ENCODE peak calls at places on chromosome X, in eight cellular contexts. H, J, I, O, Y, X, U and Z are unnamed samples.

GRCh38 chrX:106748377-106748776 is 21.9 kb downstream of the RNF128 start:
- DNase-seq in X (no peak), H (no peak), I (no peak), U (no peak), Y (no peak), O (no peak), J (no peak), Z (no peak)

GRCh38 chrX:109839694-109840358 is 106.8 kb upstream of the ACSL4 start:
- DNase-seq in U (peak), I (no peak), H (no peak), J (no peak), O (peak), Y (peak), X (peak), Z (no peak)

GRCh38 chrX:102067966-102068723 is 57.3 kb upstream of the TCEAL2 start:
- DNase-seq in O (no peak), Y (no peak), X (peak), U (no peak), H (no peak), J (peak), I (peak), Z (no peak)

GRCh38 chrX:11437642-11438379 is 144.6 kb downstream of the AMELX start:
- DNase-seq in O (peak), I (no peak), H (no peak), Y (peak), J (no peak), X (no peak), U (peak), Z (no peak)

GRCh38 chrX:18973527-18974192 is 10.3 kb downstream of the PHKA2 start:
- DNase-seq in X (no peak), U (no peak), I (no peak), O (no peak), H (no peak), Y (no peak), J (peak), Z (no peak)

GRCh38 chrX:96753230-96753629 is 68.6 kb downstream of the DIAPH2 start:
- DNase-seq in X (no peak), O (no peak), J (no peak), H (no peak), U (no peak), Y (no peak), I (no peak), Z (no peak)

GRCh38 chrX:79161655-79162054 is 17.2 kb downstream of the GPR174 start:
- DNase-seq in X (no peak), I (no peak), U (no peak), J (no peak), H (no peak), Y (no peak), O (no peak), Z (no peak)

GRCh38 chrX:131288738-131289511 is at the start of gene IGSF1:
- DNase-seq in I (peak), J (peak), X (no peak), H (no peak), U (no peak), O (peak), Y (no peak), Z (peak)

GRCh38 chrX:74924449-74925209 is 623 bp downstream of the NEXMIF start:
- DNase-seq in Y (peak), X (peak), I (peak), J (peak), H (peak), O (peak), U (peak), Z (peak)

GRCh38 chrX:20711366-20711765 is 444.7 kb upstream of the RPS6KA3 start:
- DNase-seq in U (no peak), Y (no peak), X (no peak), I (no peak), O (no peak), H (no peak), J (peak), Z (no peak)

GRCh38 chrX:14027031-14027430 is 2.7 kb downstream of the GEMIN8 start:
- DNase-seq in I (no peak), Y (peak), J (peak), U (no peak), H (peak), O (peak), X (no peak), Z (no peak)

GRCh38 chrX:78822157-78822683 is 74.7 kb downstream of the LPAR4 start:
- DNase-seq in Y (no peak), J (no peak), O (no peak), X (no peak), H (no peak), U (no peak), I (no peak), Z (no peak)

GRCh38 chrX:23656684-23657083 is 10.6 kb upstream of the PRDX4 start:
- DNase-seq in U (no peak), Y (no peak), J (no peak), O (no peak), H (no peak), X (no peak), I (no peak), Z (no peak)

GRCh38 chrX:150966742-150967141 is 16.4 kb upstream of the HMGB3 start:
- DNase-seq in I (no peak), O (no peak), X (no peak), J (no peak), Y (no peak), U (no peak), H (no peak), Z (no peak)

GRCh38 chrX:150966235-150966634 is 16.9 kb upstream of the HMGB3 start:
- DNase-seq in X (no peak), O (no peak), Y (no peak), H (no peak), J (no peak), I (no peak), U (no peak), Z (no peak)

GRCh38 chrX:150972450-150972849 is 10.7 kb upstream of the HMGB3 start:
- DNase-seq in Y (no peak), J (no peak), O (no peak), X (no peak), H (no peak), U (no peak), I (no peak), Z (no peak)

GRCh38 chrX:150968862-150969720 is 14.0 kb upstream of the HMGB3 start:
- DNase-seq in I (no peak), U (no peak), J (no peak), H (no peak), Y (no peak), X (no peak), O (no peak), Z (no peak)

DNA sequence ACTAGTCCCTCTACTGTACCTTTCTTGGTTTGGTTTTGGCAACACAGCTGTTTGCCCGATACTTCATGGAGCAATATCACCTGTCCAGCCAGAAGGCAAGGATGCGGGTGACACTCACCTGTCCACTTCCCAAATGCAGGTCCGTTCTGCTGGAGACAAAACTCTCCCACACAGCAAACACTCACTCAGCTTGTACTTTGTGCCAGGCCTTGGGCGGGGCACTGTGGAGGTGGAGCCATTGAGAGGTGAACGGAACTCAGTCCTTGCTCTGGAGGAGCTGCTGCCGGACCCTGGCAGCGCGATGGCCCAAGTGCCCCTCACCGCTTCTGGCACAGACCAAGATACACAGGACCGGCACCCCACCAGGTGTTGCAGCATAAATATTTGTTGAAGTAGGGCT is 15.3 kb upstream of the HMGB3 start:
- DNase-seq in U (no peak), H (no peak), X (no peak), I (no peak), O (no peak), J (no peak), Y (no peak), Z (no peak)
- TF ChIP-seq CTCF in U (no peak), H (no peak), X (no peak), I (no peak), O (no peak), J (no peak), Y (no peak), Z (no peak)

DNA sequence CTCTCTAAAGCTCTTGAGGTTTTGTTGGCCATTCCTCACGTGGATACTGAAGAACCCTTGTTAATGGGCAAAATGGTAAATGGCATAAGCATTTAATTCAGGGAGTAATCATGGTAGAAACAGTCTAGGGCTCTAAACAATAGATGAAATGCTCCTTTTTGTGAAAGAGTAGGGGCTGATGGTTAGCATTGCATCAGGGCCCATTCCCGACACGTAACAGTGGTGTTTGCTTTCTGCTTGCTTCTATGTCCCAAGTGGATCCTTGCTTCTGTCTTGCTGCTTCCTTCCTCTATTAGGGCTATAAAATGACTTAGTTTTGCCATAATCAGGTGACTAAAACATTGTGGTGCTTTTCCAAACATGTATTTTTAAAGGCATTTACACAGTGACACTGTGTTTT is 230.9 kb upstream of the AFF2 start:
- DNase-seq in O (no peak), U (no peak), Y (no peak), X (no peak), I (no peak), H (no peak), J (no peak), Z (no peak)
- TF ChIP-seq CTCF in O (no peak), U (no peak), Y (no peak), X (no peak), I (no peak), H (no peak), J (no peak), Z (no peak)

GRCh38 chrX:39816871-39817731 is 280.7 kb downstream of the BCOR start:
- DNase-seq in Y (peak), U (no peak), J (no peak), I (peak), X (no peak), H (no peak), O (no peak), Z (no peak)

GRCh38 chrX:39813631-39814246 is 284.0 kb downstream of the BCOR start:
- DNase-seq in J (peak), U (peak), O (peak), X (no peak), Y (peak), I (peak), H (peak), Z (peak)

GRCh38 chrX:39815621-39816020 is 282.1 kb downstream of the BCOR start:
- DNase-seq in I (no peak), H (no peak), O (no peak), J (no peak), X (no peak), U (no peak), Y (peak), Z (no peak)

GRCh38 chrX:39811391-39811790 is 286.4 kb downstream of the BCOR start:
- DNase-seq in U (peak), J (no peak), X (no peak), Y (peak), I (no peak), O (no peak), H (no peak), Z (peak)

DNA sequence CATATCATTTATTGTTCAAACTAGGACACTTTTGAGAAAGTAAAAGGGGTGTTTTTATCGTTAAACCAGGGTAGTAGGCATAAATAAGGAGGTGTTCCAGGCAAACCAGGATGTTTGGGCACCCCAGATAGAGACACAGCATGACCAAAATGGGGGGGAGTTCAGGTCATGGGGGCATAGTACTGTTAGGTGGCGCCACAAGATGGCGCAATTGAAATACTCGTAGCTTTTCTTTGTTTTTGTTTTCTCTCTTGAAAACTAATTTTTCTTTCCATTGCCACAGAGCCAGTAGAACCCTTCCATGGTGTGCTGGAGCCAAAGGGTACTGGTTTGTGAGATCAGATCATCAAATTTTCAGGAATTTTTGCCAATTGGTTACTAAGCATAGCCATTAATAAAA is 283.4 kb downstream of the BCOR start:
- DNase-seq in Y (peak), J (no peak), I (no peak), O (no peak), U (no peak), H (no peak), X (no peak), Z (no peak)
- TF ChIP-seq CTCF in Y (peak), J (peak), I (no peak), O (peak), U (peak), H (peak), X (peak), Z (peak)

DNA sequence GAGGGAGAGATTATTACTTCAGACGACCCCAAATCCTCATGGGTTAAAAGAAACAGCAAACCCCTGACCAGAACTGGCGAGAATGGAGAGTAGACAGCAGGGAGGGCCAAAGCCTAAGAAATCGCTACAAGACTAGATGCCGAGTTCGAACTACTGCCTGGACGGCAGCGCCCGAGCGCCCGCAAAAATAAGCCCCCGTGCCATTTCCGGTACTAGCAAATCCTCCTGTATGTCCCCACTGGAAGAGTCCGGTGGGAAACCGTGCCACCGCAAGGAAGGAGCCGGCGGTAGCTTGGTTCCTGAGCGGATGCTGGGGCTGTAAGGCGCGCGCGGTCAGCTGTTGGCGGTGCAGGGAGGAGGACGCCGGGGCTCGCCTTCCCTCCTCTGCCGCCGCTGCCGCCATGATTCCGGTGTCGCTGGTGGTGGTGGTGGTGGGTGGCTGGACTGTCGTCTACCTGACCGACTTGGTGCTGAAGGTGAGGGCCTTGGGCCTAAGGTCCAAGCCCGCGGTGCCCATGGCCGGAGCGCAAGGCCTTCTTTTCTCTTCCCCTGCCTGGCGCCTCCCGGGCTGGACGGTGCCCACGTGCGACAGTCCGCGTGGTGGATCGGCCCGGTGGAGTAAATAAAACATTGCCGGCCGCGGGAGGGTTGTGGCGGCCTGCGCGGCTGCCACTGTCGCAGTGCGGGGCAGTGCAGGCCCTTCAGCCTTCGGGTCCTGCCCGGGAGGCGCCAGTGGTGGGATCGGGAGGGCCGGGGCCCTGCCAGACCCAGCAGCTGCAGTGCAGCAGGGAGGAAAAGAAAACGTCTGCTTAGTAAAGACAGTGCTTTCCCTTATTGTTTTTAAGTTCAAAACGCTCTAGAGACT is at the start of gene MBTPS2:
- DNase-seq in X (peak), Y (peak), I (peak), H (peak), O (peak), J (peak), U (peak), Z (peak)
- TF ChIP-seq CTCF in X (no peak), Y (no peak), I (no peak), H (peak), O (no peak), J (peak), U (no peak), Z (no peak)

DNA sequence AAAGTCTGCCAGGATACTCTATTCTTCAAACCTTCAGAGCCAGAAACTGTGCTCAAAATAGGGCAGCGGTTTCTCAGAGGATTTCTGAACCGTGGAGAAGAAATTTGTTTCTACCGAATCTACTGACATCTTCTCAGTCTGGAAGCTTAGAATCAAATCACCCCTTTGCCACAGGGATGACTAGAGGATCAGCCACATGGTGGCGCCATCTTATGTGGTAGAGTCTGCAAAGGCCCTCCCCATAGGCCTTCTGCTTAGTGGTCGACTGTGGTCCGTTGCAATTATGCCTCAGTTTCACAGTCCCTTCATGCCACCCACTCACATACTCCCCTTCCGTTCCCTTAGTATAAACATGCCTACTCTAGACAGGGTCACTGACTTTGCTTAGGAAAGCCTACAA is 680.7 kb upstream of the SPANXN1 start:
- DNase-seq in J (no peak), Y (no peak), U (no peak), O (no peak), X (no peak), I (no peak), H (no peak), Z (peak)
- TF ChIP-seq CTCF in J (no peak), Y (no peak), U (no peak), O (no peak), X (no peak), I (no peak), H (no peak), Z (no peak)

GRCh38 chrX:80808854-80809493 is 703 bp downstream of the BRWD3 start:
- DNase-seq in J (peak), O (no peak), Y (no peak), H (peak), X (peak), I (peak), U (peak), Z (peak)
- TF ChIP-seq CTCF in J (no peak), O (no peak), Y (no peak), H (no peak), X (no peak), I (no peak), U (no peak), Z (no peak)

DNA sequence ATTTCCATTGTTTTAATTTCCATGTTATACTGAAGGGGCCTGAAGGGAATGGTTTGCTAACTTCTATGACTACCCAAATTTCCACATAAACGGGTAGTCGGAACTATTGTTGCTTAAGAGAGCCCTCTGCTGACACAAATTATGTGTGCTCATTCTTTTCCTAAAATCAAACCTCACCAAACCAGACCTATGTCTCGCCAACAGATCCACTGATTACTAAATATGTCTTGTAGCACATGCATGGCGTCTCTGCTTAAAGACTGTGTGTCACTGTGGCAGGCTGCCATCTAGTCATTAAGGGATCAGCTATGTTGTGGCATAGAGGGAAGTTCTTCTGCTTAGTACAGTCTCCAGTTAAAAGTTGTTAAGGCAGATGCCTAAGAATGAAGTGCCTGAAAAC is 25.1 kb downstream of the PIR start:
- DNase-seq in Y (peak), U (no peak), H (no peak), X (no peak), J (no peak), I (peak), O (no peak), Z (no peak)
- TF ChIP-seq CTCF in Y (peak), U (peak), H (peak), X (peak), J (peak), I (no peak), O (peak), Z (no peak)

GRCh38 chrX:345020-345925 is 26.7 kb upstream of the GTPBP6 start:
- DNase-seq in U (peak), O (peak), I (no peak), J (no peak), X (no peak), H (peak), Y (peak), Z (peak)

GRCh38 chrX:347351-348117 is 28.9 kb upstream of the GTPBP6 start:
- DNase-seq in I (no peak), J (no peak), Y (peak), U (no peak), H (peak), X (no peak), O (peak), Z (no peak)

GRCh38 chrX:344371-344901 is 25.8 kb upstream of the GTPBP6 start:
- DNase-seq in J (no peak), I (no peak), H (peak), O (peak), U (peak), Y (no peak), X (no peak), Z (peak)

GRCh38 chrX:348461-349117 is 30.0 kb upstream of the GTPBP6 start:
- DNase-seq in J (no peak), X (no peak), O (peak), I (no peak), Y (peak), U (no peak), H (peak), Z (no peak)

GRCh38 chrX:346034-346813 is 27.6 kb upstream of the GTPBP6 start:
- DNase-seq in I (no peak), O (peak), X (no peak), Y (peak), J (no peak), H (peak), U (peak), Z (peak)
- TF ChIP-seq CTCF in I (no peak), O (no peak), X (no peak), Y (no peak), J (no peak), H (no peak), U (no peak), Z (no peak)

GRCh38 chrX:30280428-30280827 is 28.8 kb downstream of the NR0B1 start:
- DNase-seq in Y (no peak), O (no peak), H (no peak), U (no peak), I (no peak), J (no peak), X (no peak), Z (no peak)

GRCh38 chrX:30278365-30278764 is 30.8 kb downstream of the NR0B1 start:
- DNase-seq in U (no peak), O (no peak), X (no peak), Y (no peak), H (no peak), I (peak), J (no peak), Z (no peak)

GRCh38 chrX:30270639-30271038 is 23.7 kb downstream of the MAGEB1 start:
- DNase-seq in U (no peak), J (no peak), X (no peak), H (no peak), I (no peak), Y (no peak), O (no peak), Z (no peak)

GRCh38 chrX:30275498-30275897 is 28.6 kb downstream of the MAGEB1 start:
- DNase-seq in J (no peak), X (no peak), I (no peak), O (no peak), Y (no peak), U (no peak), H (no peak), Z (no peak)
- TF ChIP-seq CTCF in J (peak), X (peak), I (no peak), O (peak), Y (peak), U (no peak), H (peak), Z (no peak)

GRCh38 chrX:9241427-9241826 is 207.5 kb upstream of the FAM9B start:
- DNase-seq in U (no peak), O (no peak), J (no peak), X (no peak), H (no peak), I (no peak), Y (no peak), Z (no peak)
- TF ChIP-seq CTCF in U (no peak), O (no peak), J (no peak), X (no peak), H (no peak), I (no peak), Y (no peak), Z (no peak)